ENCODE peak calls at places on chromosome 6, in four cellular contexts. X is brain microvascular endothelial cell, F is psoas muscle, E is pancreas. L is an unnamed sample.

GRCh38 chr6:144811140-144811539 is 526.0 kb downstream of the UTRN start:
- DNase-seq in X (no peak), F (no peak), E (no peak), L (no peak)

GRCh38 chr6:67896476-67896875 is 738.6 kb upstream of the ADGRB3 start:
- DNase-seq in X (no peak), F (no peak), E (no peak), L (no peak)

GRCh38 chr6:85641916-85642773 is 541 bp downstream of the SYNCRIP start:
- DNase-seq in X (peak; percentile 19), F (peak; percentile 77), E (peak; percentile 78), L (peak; percentile 66)

GRCh38 chr6:88725111-88725711 is 238.2 kb downstream of the RNGTT start:
- DNase-seq in X (peak; percentile 89), F (peak; percentile 53), E (no peak), L (peak; percentile 43)

GRCh38 chr6:41679696-41680095 is 41.4 kb downstream of the MDFI start:
- DNase-seq in X (no peak), F (no peak), E (peak; percentile 27), L (peak; percentile 23)

GRCh38 chr6:31776563-31776960 is 566 bp downstream of the VWA7 start:
- DNase-seq in X (no peak), F (no peak), E (no peak), L (peak; percentile 65)

GRCh38 chr6:79261666-79262065 is 27.2 kb upstream of the HMGN3 start:
- DNase-seq in X (no peak), F (no peak), E (no peak), L (peak; percentile 20)

GRCh38 chr6:152673233-152673632 is 24.5 kb upstream of the MYCT1 start:
- DNase-seq in X (no peak), F (no peak), E (no peak), L (no peak)

GRCh38 chr6:89255417-89255816 is 38.3 kb upstream of the GABRR1 start:
- DNase-seq in X (no peak), F (no peak), E (no peak), L (no peak)

GRCh38 chr6:13030421-13030820 is 297.9 kb downstream of the TBC1D7 start:
- DNase-seq in X (no peak), F (no peak), E (no peak), L (no peak)

GRCh38 chr6:13026557-13026956 is 301.8 kb downstream of the TBC1D7 start:
- DNase-seq in X (no peak), F (no peak), E (no peak), L (no peak)

GRCh38 chr6:13027200-13027599 is 301.1 kb downstream of the TBC1D7 start:
- DNase-seq in X (no peak), F (no peak), E (no peak), L (no peak)

GRCh38 chr6:13024616-13025015 is 303.7 kb downstream of the TBC1D7 start:
- DNase-seq in X (no peak), F (no peak), E (no peak), L (no peak)

DNA sequence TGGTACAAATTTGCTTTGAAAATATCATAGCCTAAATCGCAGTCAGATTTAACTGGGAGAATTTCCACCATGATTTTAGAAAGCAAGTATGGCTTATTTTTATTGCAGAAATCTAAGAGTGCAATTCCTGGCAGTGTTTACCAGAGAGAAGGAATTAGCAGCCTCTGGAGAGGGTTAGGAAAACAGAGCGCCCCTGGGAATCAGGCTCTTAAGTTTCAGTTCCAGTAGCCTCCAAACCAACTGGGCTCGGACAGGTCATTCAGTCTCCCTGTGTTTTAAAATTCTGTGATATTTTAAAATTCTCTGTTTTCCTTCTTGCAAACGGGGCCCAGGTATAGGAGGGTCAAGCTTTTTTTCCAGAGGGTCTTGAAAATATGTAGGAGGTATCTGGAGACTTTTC is 302.2 kb downstream of the TBC1D7 start:
- DNase-seq in X (no peak), F (no peak), E (no peak), L (no peak)
- H3K27ac ChIP-seq in X (no peak overlapping the region), F (no peak overlapping the region), E (no peak overlapping the region), L (no peak overlapping the region)

DNA sequence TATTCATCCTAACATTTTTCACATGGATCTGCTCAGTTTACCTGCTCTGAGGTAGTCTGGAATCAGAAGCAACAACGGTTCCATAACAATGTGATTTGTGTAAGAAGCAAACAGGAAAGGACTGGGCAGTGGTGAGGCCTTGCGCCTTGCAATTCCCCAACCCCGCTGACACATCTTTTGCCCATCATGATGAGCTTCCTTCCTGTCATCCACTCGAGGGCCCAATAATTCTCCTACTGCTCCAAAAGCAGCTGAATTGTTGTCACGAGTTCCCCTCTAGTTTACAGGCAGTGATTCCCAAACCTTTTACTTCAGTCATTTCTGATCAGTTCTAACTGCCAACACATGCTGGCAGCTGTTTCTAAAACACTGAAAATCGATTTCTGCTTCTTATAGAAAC is 22.9 kb downstream of the STX7 start:
- DNase-seq in X (no peak), F (peak; percentile 51), E (no peak), L (peak; percentile 41)
- H3K4me3 ChIP-seq in X (no peak overlapping the region), F (no peak overlapping the region), E (no peak overlapping the region), L (no peak overlapping the region)

DNA sequence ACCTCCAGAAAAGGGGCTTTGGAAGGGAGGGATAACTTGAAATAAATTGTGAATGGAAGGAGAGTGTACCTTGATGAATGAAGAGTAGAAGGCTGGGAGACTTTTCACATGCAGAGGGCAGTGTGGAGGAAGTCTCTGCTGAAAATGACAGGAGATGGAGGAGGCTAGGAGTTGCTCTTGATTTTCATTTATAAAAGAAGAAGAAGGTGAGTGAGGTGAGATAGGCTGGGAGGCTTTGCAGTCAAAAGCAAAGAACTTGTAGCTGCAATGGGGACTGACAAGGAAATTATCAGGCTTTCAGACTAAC is 1.4 kb downstream of the HCRTR2 start:
- DNase-seq in X (no peak), F (no peak), E (no peak), L (no peak)
- TF ChIP-seq CTCF in X (no peak), F (no peak), E (no peak), L (no peak)

GRCh38 chr6:27168108-27168507 is 79.4 kb upstream of the PRSS16 start:
- DNase-seq in X (no peak), F (no peak), E (no peak), L (no peak)
- H3K27ac ChIP-seq in X (peak overlapping the region; percentile 92), F (no peak overlapping the region), E (no peak overlapping the region), L (no peak overlapping the region)

DNA sequence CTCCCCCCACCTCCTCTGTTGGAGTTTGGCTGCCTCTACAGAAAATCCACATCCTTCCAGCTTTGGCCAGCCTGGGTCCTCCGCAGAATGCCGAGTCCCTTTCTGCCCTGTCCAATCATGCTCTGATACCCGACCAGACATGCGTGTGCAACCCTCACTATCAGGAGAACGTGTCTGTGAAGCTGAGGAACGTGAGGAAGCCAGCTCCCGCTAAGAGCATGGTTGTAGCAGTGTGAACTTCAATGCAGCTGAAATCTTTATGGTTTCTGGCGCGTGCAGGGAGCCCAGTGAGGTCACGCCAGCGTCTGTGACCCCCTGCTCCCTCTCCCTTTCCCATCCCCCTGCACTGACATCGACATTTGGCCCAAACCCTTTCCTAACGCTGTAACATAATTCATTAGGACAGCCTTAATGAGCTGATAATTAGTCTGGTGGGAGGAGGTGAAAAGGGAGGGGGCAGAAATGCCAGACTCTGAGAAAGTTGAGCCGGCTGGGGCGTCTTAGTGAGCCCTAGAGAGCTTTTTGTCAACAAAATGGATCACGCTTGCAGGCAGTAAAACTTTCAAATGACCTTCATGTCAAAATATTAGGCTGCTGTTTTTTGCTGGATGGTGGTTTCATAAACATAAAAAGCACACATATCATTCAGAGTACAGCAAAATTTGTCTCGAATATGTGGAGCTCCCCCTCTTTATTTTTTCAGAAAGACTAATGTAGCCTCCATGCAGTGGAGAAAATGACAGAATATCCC is 423.3 kb downstream of the QKI start:
- DNase-seq in X (no peak), F (peak; percentile 48), E (no peak), L (no peak)
- H3K4me3 ChIP-seq in X (peak overlapping the region; percentile 17), F (peak overlapping the region; percentile 59), E (no peak overlapping the region), L (no peak overlapping the region)

GRCh38 chr6:45610832-45611231 is 233.1 kb upstream of the SUPT3H start:
- DNase-seq in X (no peak), F (no peak), E (no peak), L (no peak)

GRCh38 chr6:45610374-45610773 is 232.6 kb upstream of the SUPT3H start:
- DNase-seq in X (no peak), F (no peak), E (no peak), L (no peak)

GRCh38 chr6:45607818-45608217 is 230.1 kb upstream of the SUPT3H start:
- DNase-seq in X (no peak), F (no peak), E (no peak), L (no peak)

GRCh38 chr6:45608252-45608911 is 230.6 kb upstream of the SUPT3H start:
- DNase-seq in X (no peak), F (no peak), E (no peak), L (no peak)

DNA sequence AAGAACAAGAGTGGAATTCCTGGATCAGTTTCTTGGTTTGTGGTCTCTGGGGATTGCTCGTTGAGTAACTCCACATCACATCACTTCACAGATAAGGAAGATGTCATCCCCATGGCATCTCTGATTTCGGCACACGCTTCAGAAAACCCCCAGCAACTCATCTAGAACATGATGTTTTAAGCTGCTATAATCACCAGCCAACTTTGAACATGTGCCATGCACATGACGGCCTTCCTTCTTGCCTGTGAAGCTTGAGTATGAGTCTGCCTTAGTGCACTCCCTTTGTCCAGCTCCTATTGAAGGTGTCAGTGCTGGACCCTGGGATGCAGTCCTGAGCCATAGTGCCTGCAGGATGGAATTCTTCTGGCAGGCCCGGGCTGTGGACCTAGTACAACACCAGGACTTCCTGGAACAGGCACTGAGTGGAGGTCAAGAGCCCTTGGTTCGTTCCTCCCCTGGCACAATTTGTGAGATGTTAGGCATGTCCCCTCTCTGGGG is 231.5 kb upstream of the SUPT3H start:
- DNase-seq in X (peak; percentile 92), F (peak; percentile 59), E (no peak), L (peak; percentile 39)
- TF ChIP-seq CTCF in X (no peak), F (no peak), E (no peak), L (no peak)

DNA sequence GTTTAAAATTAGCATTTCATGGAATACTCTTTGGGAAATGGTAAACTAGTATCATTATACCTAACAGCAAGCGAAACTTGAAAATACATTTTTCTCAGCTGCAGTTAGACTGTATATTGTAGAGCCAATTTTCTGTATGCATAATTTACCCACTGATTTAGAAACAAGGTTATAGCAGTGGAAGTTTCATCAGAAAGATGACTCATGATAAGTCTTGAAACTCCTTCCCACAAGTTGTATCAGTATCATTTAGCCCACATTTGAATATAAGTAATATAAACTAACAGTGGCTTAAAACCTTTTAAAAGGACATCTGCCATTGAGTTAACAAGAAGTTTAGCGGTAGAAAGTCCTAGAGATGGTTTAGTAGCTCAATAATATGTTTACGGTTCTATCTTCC is 164.9 kb upstream of the BMP5 start:
- DNase-seq in X (no peak), F (no peak), E (no peak), L (no peak)
- H3K27ac ChIP-seq in X (peak overlapping the region; percentile 60), F (no peak overlapping the region), E (no peak overlapping the region), L (peak overlapping the region; percentile 20)

DNA sequence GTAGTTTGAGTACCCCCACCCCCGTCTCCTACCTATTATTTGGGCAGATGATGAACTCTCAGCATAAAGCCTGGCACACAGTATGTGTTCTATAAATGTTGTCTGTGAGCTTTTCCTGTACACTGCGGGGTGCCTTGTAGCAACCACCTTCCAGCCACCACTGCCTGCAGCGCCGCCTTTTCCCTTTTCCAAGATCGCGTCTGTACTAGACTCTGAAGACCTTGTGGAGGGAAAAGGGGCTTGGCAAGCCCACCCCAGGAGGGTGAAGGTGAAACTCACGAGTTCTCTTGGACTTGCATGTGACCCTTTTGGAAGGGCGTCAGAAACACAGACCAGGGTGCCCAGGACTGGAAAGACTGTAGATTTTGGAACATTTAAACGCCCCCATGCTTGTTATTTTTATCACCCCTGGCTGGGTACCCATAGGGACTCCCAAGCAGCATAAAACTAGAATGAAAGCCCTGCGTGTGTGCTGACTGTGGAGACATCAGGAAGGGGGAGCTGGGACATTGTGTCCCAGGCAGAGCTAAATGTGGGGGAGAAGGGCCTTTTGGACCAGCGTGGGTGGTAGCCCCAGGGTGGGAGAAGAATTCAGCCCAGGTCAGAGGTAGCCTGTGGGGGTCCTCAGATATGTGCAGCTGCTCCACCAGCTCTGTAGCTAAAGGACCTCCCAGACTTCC is 8.3 kb downstream of the BAK1 start:
- DNase-seq in X (no peak), F (no peak), E (no peak), L (no peak)
- H3K4me3 ChIP-seq in X (peak overlapping the region; percentile 70), F (peak overlapping the region; percentile 84), E (peak overlapping the region; percentile 55), L (peak overlapping the region; percentile 53)